ENCODE peak calls at places on chromosomes 13 and 19, in four cellular contexts. One of them, this sample, is unnamed.

GRCh38 chr19:50739841-50740426 is 16.8 kb downstream of the CLEC11A start:
- DNase-seq in HepG2: no peak
- DNase-seq in K562: peak; percentile 82
- DNase-seq in WTC11: peak; percentile 71
- DNase-seq in this sample: no peak

GRCh38 chr19:53102186-53102585 is 1.0 kb downstream of the ZNF160 start:
- DNase-seq in K562: peak; percentile 35
- DNase-seq in WTC11: no peak
- DNase-seq in HepG2: no peak
- DNase-seq in this sample: no peak

GRCh38 chr19:11238781-11239376 is 540 bp upstream of the ANGPTL8 start:
- DNase-seq in K562: no peak
- DNase-seq in HepG2: no peak
- DNase-seq in WTC11: no peak
- DNase-seq in this sample: no peak

GRCh38 chr19:51664997-51665396 is 18.4 kb upstream of the SIGLEC14 start:
- DNase-seq in WTC11: no peak
- DNase-seq in K562: no peak
- DNase-seq in HepG2: no peak
- DNase-seq in this sample: no peak

GRCh38 chr13:29579094-29579493 is 16.4 kb downstream of the SLC7A1 start:
- DNase-seq in WTC11: no peak
- DNase-seq in HepG2: no peak
- DNase-seq in K562: no peak
- DNase-seq in this sample: no peak

GRCh38 chr13:49292742-49293498 is 45.2 kb downstream of the CDADC1 start:
- DNase-seq in HepG2: no peak
- DNase-seq in WTC11: no peak
- DNase-seq in K562: peak; percentile 78
- DNase-seq in this sample: peak; percentile 28

GRCh38 chr13:27375686-27376326 is 48.6 kb upstream of the GTF3A start:
- DNase-seq in K562: peak; percentile 66
- DNase-seq in HepG2: peak; percentile 47
- DNase-seq in WTC11: peak; percentile 85
- DNase-seq in this sample: peak; percentile 76

GRCh38 chr19:54644056-54644455 is 13.8 kb downstream of the LILRB1 start:
- DNase-seq in HepG2: no peak
- DNase-seq in WTC11: no peak
- DNase-seq in K562: no peak
- DNase-seq in this sample: no peak

GRCh38 chr13:26011996-26012688 is 39.7 kb downstream of the SHISA2 start:
- DNase-seq in HepG2: no peak
- DNase-seq in K562: no peak
- DNase-seq in WTC11: no peak
- DNase-seq in this sample: no peak

GRCh38 chr19:3855321-3855720 is 13.5 kb downstream of the ZFR2 start:
- DNase-seq in HepG2: peak; percentile 76
- DNase-seq in K562: no peak
- DNase-seq in WTC11: no peak
- DNase-seq in this sample: no peak

GRCh38 chr19:29771708-29772415 is 39.9 kb upstream of the CCNE1 start:
- DNase-seq in K562: peak; percentile 74
- DNase-seq in WTC11: peak; percentile 76
- DNase-seq in HepG2: peak; percentile 41
- DNase-seq in this sample: peak; percentile 81

GRCh38 chr13:66414196-66414800 is 815.8 kb downstream of the PCDH9 start:
- DNase-seq in WTC11: no peak
- DNase-seq in HepG2: no peak
- DNase-seq in K562: no peak
- DNase-seq in this sample: peak; percentile 21

GRCh38 chr13:32987462-32987861 is 28.8 kb upstream of the KL start:
- DNase-seq in WTC11: no peak
- DNase-seq in K562: no peak
- DNase-seq in HepG2: no peak
- DNase-seq in this sample: no peak

GRCh38 chr13:51676739-51677138 is 92.5 kb downstream of the WDFY2 start:
- DNase-seq in WTC11: no peak
- DNase-seq in K562: no peak
- DNase-seq in HepG2: no peak
- DNase-seq in this sample: no peak

GRCh38 chr13:51675877-51676276 is 91.6 kb downstream of the WDFY2 start:
- DNase-seq in K562: no peak
- DNase-seq in WTC11: no peak
- DNase-seq in HepG2: no peak
- DNase-seq in this sample: no peak

GRCh38 chr13:51682691-51683090 is 98.4 kb downstream of the WDFY2 start:
- DNase-seq in K562: no peak
- DNase-seq in HepG2: no peak
- DNase-seq in WTC11: no peak
- DNase-seq in this sample: no peak

GRCh38 chr13:51681037-51681678 is 96.9 kb downstream of the WDFY2 start:
- DNase-seq in HepG2: no peak
- DNase-seq in WTC11: no peak
- DNase-seq in K562: no peak
- DNase-seq in this sample: no peak

GRCh38 chr13:51679616-51680015 is 95.4 kb downstream of the WDFY2 start:
- DNase-seq in HepG2: no peak
- DNase-seq in WTC11: no peak
- DNase-seq in K562: no peak
- DNase-seq in this sample: no peak
- TF ChIP-seq ELF4 in HepG2: no peak
- TF ChIP-seq ELF4 in WTC11: no peak
- TF ChIP-seq ELF4 in K562: no peak
- TF ChIP-seq ELF4 in this sample: no peak

GRCh38 chr13:113888701-113889330 is 24.9 kb upstream of the GAS6 start:
- DNase-seq in WTC11: no peak
- DNase-seq in HepG2: no peak
- DNase-seq in K562: no peak
- DNase-seq in this sample: no peak
- TF ChIP-seq ELF4 in WTC11: no peak
- TF ChIP-seq ELF4 in HepG2: no peak
- TF ChIP-seq ELF4 in K562: no peak
- TF ChIP-seq ELF4 in this sample: no peak

DNA sequence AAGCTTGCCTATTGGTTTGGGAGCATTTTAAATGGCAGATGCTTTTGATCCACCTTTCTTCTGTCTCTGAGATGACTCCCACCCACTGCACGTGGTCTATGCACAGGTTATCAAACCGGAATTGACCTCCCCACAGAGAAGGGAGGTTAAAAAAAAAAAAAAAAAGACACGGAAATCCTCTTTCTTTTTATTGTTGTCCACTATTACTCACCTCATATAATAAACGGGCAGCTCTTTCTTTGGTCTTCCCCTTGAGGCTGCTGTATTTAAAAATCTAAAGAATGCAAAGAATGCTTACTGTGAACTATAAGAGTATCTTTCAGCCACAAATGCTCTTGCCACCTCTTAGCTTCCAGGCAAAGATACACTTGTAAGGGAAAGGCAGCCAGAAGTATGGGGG is 329.7 kb downstream of the NDFIP2 start:
- DNase-seq in K562: no peak
- DNase-seq in WTC11: no peak
- DNase-seq in HepG2: no peak
- DNase-seq in this sample: no peak
- TF ChIP-seq ELF4 in K562: no peak
- TF ChIP-seq ELF4 in WTC11: no peak
- TF ChIP-seq ELF4 in HepG2: no peak
- TF ChIP-seq ELF4 in this sample: no peak

GRCh38 chr13:28470286-28470685 is 24.6 kb downstream of the FLT1 start:
- DNase-seq in K562: peak; percentile 31
- DNase-seq in HepG2: no peak
- DNase-seq in WTC11: no peak
- DNase-seq in this sample: no peak
- TF ChIP-seq ELF4 in K562: no peak
- TF ChIP-seq ELF4 in HepG2: no peak
- TF ChIP-seq ELF4 in WTC11: no peak
- TF ChIP-seq ELF4 in this sample: no peak

DNA sequence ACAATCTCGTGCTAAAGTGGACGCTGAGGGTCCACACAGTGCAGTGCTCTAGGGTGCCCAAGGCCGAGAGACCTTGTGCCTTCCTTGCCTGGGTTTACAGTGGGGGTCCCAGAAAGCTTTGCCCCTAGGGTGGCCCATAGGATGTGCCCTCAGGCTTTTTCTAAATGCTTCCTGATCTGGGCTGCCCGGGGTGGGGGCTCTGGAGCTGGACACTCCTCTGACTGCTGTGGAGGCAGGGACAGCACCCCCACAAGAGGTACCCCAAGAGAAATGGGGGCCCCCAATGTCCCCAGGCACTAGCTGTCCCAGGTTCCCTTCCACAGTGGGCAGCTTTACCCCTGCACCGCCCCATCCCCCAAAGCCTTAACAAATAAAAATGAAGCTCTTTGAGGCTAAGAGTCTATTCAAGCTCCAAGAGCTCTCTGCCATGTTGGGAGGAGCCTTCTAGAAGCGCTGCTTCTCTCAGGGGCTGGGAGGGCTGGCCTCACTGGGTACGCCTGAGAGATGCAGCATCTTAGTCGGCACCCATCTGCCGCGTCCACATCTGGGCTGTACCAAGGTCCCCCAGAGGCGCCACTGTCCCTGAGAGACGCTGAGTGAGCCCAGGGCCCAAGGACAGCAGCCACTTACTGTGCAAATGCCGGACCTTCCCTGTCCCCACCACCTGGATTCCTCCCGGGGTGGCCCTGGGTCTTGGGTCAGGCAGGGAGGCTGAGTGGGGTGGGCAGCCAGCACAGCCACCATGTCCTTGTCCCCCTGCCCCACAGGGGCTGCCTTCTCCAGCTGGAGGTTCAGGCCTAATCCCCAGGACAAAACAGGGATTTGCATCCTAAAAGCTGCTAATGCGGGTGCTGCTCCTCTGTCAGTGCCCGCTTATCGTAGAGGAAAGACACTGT is 27.4 kb downstream of the CEBPA start:
- DNase-seq in WTC11: no peak
- DNase-seq in K562: no peak
- DNase-seq in HepG2: no peak
- DNase-seq in this sample: no peak
- TF ChIP-seq ELF4 in WTC11: no peak
- TF ChIP-seq ELF4 in K562: no peak
- TF ChIP-seq ELF4 in HepG2: no peak
- TF ChIP-seq ELF4 in this sample: no peak

GRCh38 chr13:108618233-108618632 is 11.2 kb upstream of the MYO16 start:
- DNase-seq in K562: no peak
- DNase-seq in WTC11: no peak
- DNase-seq in HepG2: no peak
- DNase-seq in this sample: no peak
- TF ChIP-seq ELF4 in K562: no peak
- TF ChIP-seq ELF4 in WTC11: no peak
- TF ChIP-seq ELF4 in HepG2: no peak
- TF ChIP-seq ELF4 in this sample: no peak

GRCh38 chr13:101915333-101915732 is 462.9 kb downstream of the ITGBL1 start:
- DNase-seq in K562: no peak
- DNase-seq in WTC11: no peak
- DNase-seq in HepG2: no peak
- DNase-seq in this sample: no peak
- TF ChIP-seq ELF4 in K562: no peak
- TF ChIP-seq ELF4 in WTC11: no peak
- TF ChIP-seq ELF4 in HepG2: no peak
- TF ChIP-seq ELF4 in this sample: no peak

GRCh38 chr19:19461671-19462622 is 53.4 kb downstream of the TSSK6 start:
- DNase-seq in HepG2: peak; percentile 65
- DNase-seq in WTC11: peak; percentile 90
- DNase-seq in K562: peak; percentile 38
- DNase-seq in this sample: no peak

GRCh38 chr19:19461306-19461670 is 54.1 kb downstream of the TSSK6 start:
- DNase-seq in HepG2: no peak
- DNase-seq in K562: no peak
- DNase-seq in WTC11: no peak
- DNase-seq in this sample: no peak

GRCh38 chr19:19464339-19465098 is 50.8 kb downstream of the TSSK6 start:
- DNase-seq in K562: no peak
- DNase-seq in WTC11: peak; percentile 57
- DNase-seq in HepG2: no peak
- DNase-seq in this sample: no peak

GRCh38 chr19:19465436-19466070 is 49.8 kb downstream of the TSSK6 start:
- DNase-seq in HepG2: no peak
- DNase-seq in K562: no peak
- DNase-seq in WTC11: no peak
- DNase-seq in this sample: no peak

GRCh38 chr19:19463348-19464117 is 51.8 kb downstream of the TSSK6 start:
- DNase-seq in HepG2: no peak
- DNase-seq in K562: no peak
- DNase-seq in WTC11: no peak
- DNase-seq in this sample: no peak
- TF ChIP-seq ELF4 in HepG2: no peak
- TF ChIP-seq ELF4 in K562: no peak
- TF ChIP-seq ELF4 in WTC11: no peak
- TF ChIP-seq ELF4 in this sample: no peak

This sample was measured in HEK293T.